ENCODE peak calls at places on chromosomes 13 and 19, in seven cellular contexts. Z is heart left ventricle, X is breast epithelium, N is body of pancreas, O is transverse colon, M is H54, F is A549. A is an unnamed sample.
A peak's percentile ranks its signal among the peaks of the same experiment; 100 is the strongest.

GRCh38 chr19:9324584-9324962 is 594 bp downstream of the ZNF559 start:
- DNase-seq in O (no peak), Z (no peak), X (no peak), M (no peak), F (no peak), N (no peak), A (no peak)

GRCh38 chr13:73497430-73497829 is 438.6 kb downstream of the KLF5 start:
- DNase-seq in M (no peak), X (no peak), O (no peak), Z (no peak), N (no peak), F (no peak), A (no peak)

GRCh38 chr13:97058896-97059295 is 64.6 kb upstream of the OXGR1 start:
- DNase-seq in X (no peak), O (no peak), F (no peak), N (no peak), Z (no peak), M (no peak), A (no peak)

GRCh38 chr13:62418872-62419271 is 1003.2 kb upstream of the PCDH20 start:
- DNase-seq in O (no peak), F (no peak), N (no peak), Z (no peak), M (no peak), X (no peak), A (no peak)

GRCh38 chr13:74641586-74641985 is 507.4 kb upstream of the KLF12 start:
- DNase-seq in Z (no peak), N (no peak), F (no peak), O (no peak), M (no peak), X (no peak), A (no peak)

GRCh38 chr19:4962085-4962619 is 6.8 kb upstream of the KDM4B start:
- DNase-seq in Z (no peak), X (no peak), F (no peak), O (no peak), M (no peak), N (no peak), A (no peak)

GRCh38 chr19:10686193-10686592 is 15.0 kb upstream of the QTRT1 start:
- DNase-seq in Z (no peak), N (no peak), O (no peak), M (no peak), F (no peak), X (no peak), A (no peak)

GRCh38 chr13:108932206-108932605 is 302.8 kb downstream of the MYO16 start:
- DNase-seq in X (no peak), O (no peak), Z (no peak), N (no peak), F (no peak), M (no peak), A (no peak)

GRCh38 chr13:60286707-60287106 is 110.3 kb upstream of the TDRD3 start:
- DNase-seq in Z (no peak), O (no peak), F (no peak), N (no peak), X (no peak), M (no peak), A (no peak)

GRCh38 chr19:57559008-57559403 is 657 bp downstream of the ZNF550 start:
- DNase-seq in O (peak; percentile 10), Z (peak; percentile 29), M (peak; percentile 87), F (peak; percentile 38), X (no peak), N (no peak), A (no peak)

GRCh38 chr13:113981611-113982295 is 7.9 kb upstream of the C13orf46 start:
- DNase-seq in N (no peak), X (no peak), F (no peak), M (no peak), O (no peak), Z (no peak), A (peak; percentile 83)

GRCh38 chr13:26923824-26924605 is 163.4 kb upstream of the GPR12 start:
- DNase-seq in O (no peak), N (peak; percentile 9), Z (no peak), M (no peak), F (no peak), X (no peak), A (no peak)

GRCh38 chr13:52405369-52405766 is 604 bp downstream of the THSD1 start:
- DNase-seq in Z (no peak), N (no peak), X (no peak), F (no peak), M (no peak), O (no peak), A (no peak)

GRCh38 chr13:93388701-93389100 is 162.1 kb downstream of the GPC6 start:
- DNase-seq in Z (no peak), F (no peak), X (no peak), O (no peak), M (peak; percentile 7), N (no peak), A (no peak)

GRCh38 chr13:20326276-20326675 is 94.2 kb upstream of the GJB6 start:
- DNase-seq in X (no peak), O (no peak), N (no peak), M (no peak), Z (no peak), F (no peak), A (no peak)

GRCh38 chr13:106961219-106961618 is 393.3 kb upstream of the ARGLU1 start:
- DNase-seq in F (no peak), M (no peak), X (no peak), N (no peak), O (no peak), Z (no peak), A (no peak)

GRCh38 chr19:48252625-48253024 is 3.1 kb downstream of the CARD8 start:
- DNase-seq in O (no peak), N (no peak), X (no peak), F (no peak), Z (no peak), M (no peak), A (no peak)

GRCh38 chr19:48253999-48254398 is 1.7 kb downstream of the CARD8 start:
- DNase-seq in N (no peak), Z (no peak), X (no peak), O (no peak), F (no peak), M (no peak), A (no peak)

GRCh38 chr19:48258350-48258749 is 2.6 kb upstream of the CARD8 start:
- DNase-seq in X (no peak), M (no peak), O (no peak), N (no peak), F (no peak), Z (no peak), A (no peak)

GRCh38 chr19:48254529-48254970 is 1.2 kb downstream of the CARD8 start:
- DNase-seq in X (no peak), N (no peak), F (no peak), M (no peak), O (no peak), Z (no peak), A (no peak)

DNA sequence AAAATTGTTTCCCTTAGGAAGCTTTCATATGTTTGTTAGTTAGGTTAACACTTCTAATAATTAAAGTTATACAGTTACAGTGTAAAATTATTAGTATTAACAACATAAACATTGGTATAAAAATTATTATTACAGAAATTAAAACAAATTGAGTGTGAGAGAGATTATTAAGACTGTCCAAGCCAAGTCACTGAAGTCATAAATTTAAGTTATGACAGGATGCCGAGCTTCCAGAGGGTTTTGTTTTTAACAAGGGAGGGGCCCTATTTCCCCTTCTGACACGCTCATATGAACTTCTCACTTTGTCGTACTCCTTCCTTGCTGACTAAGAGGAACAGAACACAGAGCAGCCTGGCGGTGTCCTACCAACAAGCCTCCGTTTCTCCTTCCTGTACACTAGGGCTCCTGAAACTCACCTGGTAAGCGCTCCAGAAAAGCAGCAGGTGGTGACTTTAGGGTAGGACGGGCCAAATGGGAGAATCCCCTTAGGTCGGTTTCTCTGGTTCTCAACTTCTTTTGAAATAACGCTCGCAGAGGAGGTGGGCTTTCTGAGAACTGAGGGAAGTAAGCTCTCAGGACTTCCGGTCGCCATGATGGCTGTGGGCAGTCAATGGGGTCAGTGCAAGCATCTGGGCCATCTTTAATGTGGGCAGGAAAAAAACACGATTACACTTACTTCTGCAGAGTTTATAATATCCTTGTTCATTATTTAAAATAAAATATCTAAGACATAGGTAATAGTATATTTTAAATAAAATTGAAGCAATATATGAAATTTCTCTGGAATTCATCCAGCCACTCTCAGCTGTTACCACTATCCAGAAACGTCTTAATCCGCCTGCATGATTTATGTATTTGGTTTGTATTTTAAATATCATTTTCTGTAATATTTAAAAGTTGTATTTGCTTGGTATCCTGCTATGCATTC is at the start of gene CARD8:
- DNase-seq in Z (peak; percentile 89), M (peak; percentile 41), N (peak; percentile 88), F (peak; percentile 88), O (peak; percentile 87), X (peak; percentile 65), A (peak; percentile 76)
- TF ChIP-seq POLR2A in Z (no peak), M (no peak), N (no peak), F (peak; percentile 53), O (peak; percentile 82), X (no peak), A (no peak)

GRCh38 chr19:51926784-51927741 is at the start of gene ZNF613:
- DNase-seq in M (peak; percentile 84), F (peak; percentile 67), N (peak; percentile 94), Z (peak; percentile 91), X (peak; percentile 78), O (peak; percentile 91), A (peak; percentile 86)
- TF ChIP-seq POLR2A in M (peak; percentile 33), F (no peak), N (no peak), Z (no peak), X (no peak), O (no peak), A (no peak)

GRCh38 chr19:44111910-44112463 is 1.2 kb upstream of the ZNF225 start:
- DNase-seq in Z (no peak), M (peak; percentile 9), O (no peak), F (no peak), N (peak; percentile 9), X (no peak), A (no peak)
- TF ChIP-seq POLR2A in Z (no peak), M (no peak), O (no peak), F (no peak), N (no peak), X (no peak), A (no peak)

GRCh38 chr19:48171584-48172170 is 1.2 kb downstream of the ZSWIM9 start:
- DNase-seq in O (no peak), F (no peak), M (no peak), Z (no peak), X (no peak), N (no peak), A (no peak)

GRCh38 chr19:48170817-48171347 is 402 bp downstream of the ZSWIM9 start:
- DNase-seq in Z (no peak), X (no peak), O (no peak), N (no peak), F (no peak), M (no peak), A (no peak)

GRCh38 chr19:48169974-48170803 is at the start of the genes LIG1 and ZSWIM9:
- DNase-seq in F (peak; percentile 99), X (peak; percentile 89), M (peak; percentile 79), O (peak; percentile 93), Z (peak; percentile 92), N (peak; percentile 90), A (peak; percentile 97)

GRCh38 chr19:48168689-48169088 is 1.5 kb downstream of the LIG1 start:
- DNase-seq in N (no peak), O (no peak), F (no peak), Z (no peak), M (no peak), X (no peak), A (no peak)

GRCh38 chr19:48169585-48169973 is 565 bp downstream of the LIG1 start:
- DNase-seq in F (peak; percentile 79), N (peak; percentile 87), M (peak; percentile 30), O (peak; percentile 93), Z (peak; percentile 60), X (peak; percentile 68), A (peak; percentile 94)
- TF ChIP-seq POLR2A in F (no peak), N (no peak), M (no peak), O (no peak), Z (no peak), X (no peak), A (no peak)

GRCh38 chr19:13117772-13118423 is at the start of gene NACC1:
- DNase-seq in X (peak; percentile 84), M (peak; percentile 95), Z (peak; percentile 91), N (peak; percentile 90), F (peak; percentile 86), O (peak; percentile 91), A (peak; percentile 82)
- TF ChIP-seq POLR2A in X (no peak), M (peak; percentile 51), Z (no peak), N (no peak), F (no peak), O (no peak), A (no peak)